ENCODE peak calls at places on chromosomes 16 and 17, in four cellular contexts. E is stomach, F is Peyer's patch, L is AG04450. Z is an unnamed sample. For H3K9me3, the result is how much of the 10 kb centered on the place peaks cover.

GRCh38 chr17:76558210-76559095 is 18.6 kb downstream of the PRCD start:
- DNase-seq in E (no peak), F (no peak), L (no peak), Z (peak)

GRCh38 chr17:7502987-7503386 is 18.8 kb downstream of the POLR2A start:
- DNase-seq in E (no peak), F (no peak), L (no peak), Z (no peak)

GRCh38 chr17:46212634-46213435 is 19.6 kb upstream of the KANSL1 start:
- DNase-seq in E (peak), F (no peak), L (peak), Z (peak)

GRCh38 chr16:11774065-11774626 is 22.9 kb downstream of the ZC3H7A start:
- DNase-seq in E (no peak), F (no peak), L (no peak), Z (no peak)

GRCh38 chr17:35748323-35748960 is 4.6 kb downstream of the GAS2L2 start:
- DNase-seq in E (peak), F (no peak), L (no peak), Z (no peak)

GRCh38 chr16:6016530-6017184 is 919.1 kb upstream of the EEF2KMT start:
- DNase-seq in E (no peak), F (no peak), L (no peak), Z (no peak)

GRCh38 chr17:78366109-78366848 is 6.4 kb upstream of the SOCS3 start:
- DNase-seq in E (no peak), F (no peak), L (no peak), Z (no peak)

GRCh38 chr17:80364091-80364691 is 50.8 kb upstream of the ENDOV start:
- DNase-seq in E (no peak), F (peak), L (no peak), Z (no peak)

GRCh38 chr16:20262248-20262647 is 65.1 kb downstream of the GP2 start:
- DNase-seq in E (no peak), F (no peak), L (no peak), Z (no peak)

GRCh38 chr17:46147167-46147749 is 46.0 kb downstream of the KANSL1 start:
- DNase-seq in E (no peak), F (no peak), L (no peak), Z (no peak)

GRCh38 chr17:60091908-60092331 is 13.2 kb upstream of the HEATR6 start:
- DNase-seq in E (no peak), F (no peak), L (peak), Z (no peak)

GRCh38 chr16:20884240-20884556 is 16.0 kb downstream of the DCUN1D3 start:
- DNase-seq in E (no peak), F (no peak), L (peak), Z (no peak)

GRCh38 chr17:77541995-77542394 is 401.2 kb downstream of the SEC14L1 start:
- DNase-seq in E (no peak), F (no peak), L (no peak), Z (no peak)

GRCh38 chr17:76718516-76718915 is 7.8 kb upstream of the MXRA7 start:
- DNase-seq in E (no peak), F (no peak), L (no peak), Z (no peak)

GRCh38 chr16:6682142-6682811 is 650.4 kb upstream of the RBFOX1 start:
- DNase-seq in E (peak), F (peak), L (no peak), Z (peak)

GRCh38 chr16:11359370-11359769 is 14.1 kb downstream of the RMI2 start:
- DNase-seq in E (no peak), F (no peak), L (peak), Z (no peak)

GRCh38 chr17:68356520-68356919 is 65.2 kb downstream of the ARSG start:
- DNase-seq in E (no peak), F (no peak), L (no peak), Z (peak)

GRCh38 chr17:68660302-68660701 is 59.1 kb upstream of the FAM20A start:
- DNase-seq in E (no peak), F (no peak), L (no peak), Z (no peak)

GRCh38 chr16:85138825-85139627 is 26.8 kb upstream of the CIBAR2 start:
- DNase-seq in E (no peak), F (no peak), L (no peak), Z (no peak)

GRCh38 chr17:64765191-64765889 is 103.2 kb upstream of the SMURF2 start:
- DNase-seq in E (no peak), F (no peak), L (no peak), Z (no peak)

GRCh38 chr17:59890720-59891119 is 2.0 kb downstream of the TUBD1 start:
- DNase-seq in E (no peak), F (no peak), L (no peak), Z (no peak)

GRCh38 chr16:11356573-11357331 is 11.5 kb downstream of the RMI2 start:
- DNase-seq in E (peak), F (peak), L (no peak), Z (peak)

GRCh38 chr16:58730724-58731370 is 3.3 kb downstream of the GOT2 start:
- DNase-seq in E (no peak), F (no peak), L (no peak), Z (no peak)

GRCh38 chr16:10738231-10739077 is 5.2 kb upstream of the NUBP1 start:
- DNase-seq in E (peak), F (no peak), L (no peak), Z (no peak)

GRCh38 chr16:57609541-57610401 is 18.7 kb upstream of the ADGRG1 start:
- DNase-seq in E (peak), F (no peak), L (no peak), Z (peak)

GRCh38 chr17:59423137-59423703 is 91.8 kb downstream of the YPEL2 start:
- DNase-seq in E (no peak), F (no peak), L (no peak), Z (no peak)

GRCh38 chr16:13014516-13014915 is 113.1 kb downstream of the SHISA9 start:
- DNase-seq in E (no peak), F (no peak), L (no peak), Z (no peak)

GRCh38 chr17:30323262-30323894 is 10.5 kb downstream of the TMIGD1 start:
- DNase-seq in E (no peak), F (no peak), L (no peak), Z (no peak)

GRCh38 chr17:59752922-59753321 is 45.5 kb downstream of the VMP1 start:
- DNase-seq in E (no peak), F (no peak), L (no peak), Z (no peak)

DNA sequence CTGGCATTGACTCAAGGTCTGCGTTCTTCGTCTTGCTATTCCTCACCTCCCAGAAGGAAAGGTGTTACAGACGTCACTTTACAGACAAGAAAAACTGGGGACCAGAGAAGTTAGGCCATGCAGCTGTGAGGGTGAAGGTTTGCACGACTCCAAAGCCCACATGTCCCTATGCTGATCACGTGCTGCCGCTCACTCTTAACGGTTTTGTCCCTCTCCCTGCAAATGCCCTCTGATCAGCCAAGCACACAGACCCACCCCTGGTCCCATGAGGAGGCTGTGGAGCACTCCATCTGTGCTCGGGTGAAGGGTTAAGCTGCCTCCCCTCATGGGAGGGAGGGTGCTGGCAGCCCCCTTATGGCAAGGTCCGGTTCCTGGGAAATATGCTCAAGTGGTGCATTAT is 18.9 kb downstream of the CCDC182 start:
- DNase-seq in E (no peak), F (no peak), L (no peak), Z (no peak)
- H3K9me3 ChIP-seq in E (under half), F (under half), L (under half), Z (under half)

DNA sequence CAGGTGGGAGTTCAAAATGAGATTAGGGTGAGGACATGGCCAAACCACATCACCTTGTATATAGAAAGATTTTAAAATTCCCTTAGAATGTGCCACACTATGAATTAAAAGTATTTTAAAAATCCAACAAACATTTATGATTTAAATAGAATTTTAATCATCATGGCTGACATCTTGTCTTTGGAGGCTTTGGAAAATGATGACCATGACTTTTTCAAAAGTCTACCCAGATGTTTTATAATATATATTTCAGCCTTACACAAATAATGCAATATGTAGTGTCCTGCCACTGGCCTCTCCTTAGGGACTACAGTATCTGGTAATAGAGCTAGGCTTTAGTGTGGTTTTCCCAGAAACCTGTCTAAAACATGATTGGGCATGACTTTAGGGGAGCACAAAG is 1353.4 kb upstream of the GOT2 start:
- DNase-seq in E (no peak), F (no peak), L (no peak), Z (no peak)
- H3K9me3 ChIP-seq in E (under half), F (under half), L (under half), Z (under half)

DNA sequence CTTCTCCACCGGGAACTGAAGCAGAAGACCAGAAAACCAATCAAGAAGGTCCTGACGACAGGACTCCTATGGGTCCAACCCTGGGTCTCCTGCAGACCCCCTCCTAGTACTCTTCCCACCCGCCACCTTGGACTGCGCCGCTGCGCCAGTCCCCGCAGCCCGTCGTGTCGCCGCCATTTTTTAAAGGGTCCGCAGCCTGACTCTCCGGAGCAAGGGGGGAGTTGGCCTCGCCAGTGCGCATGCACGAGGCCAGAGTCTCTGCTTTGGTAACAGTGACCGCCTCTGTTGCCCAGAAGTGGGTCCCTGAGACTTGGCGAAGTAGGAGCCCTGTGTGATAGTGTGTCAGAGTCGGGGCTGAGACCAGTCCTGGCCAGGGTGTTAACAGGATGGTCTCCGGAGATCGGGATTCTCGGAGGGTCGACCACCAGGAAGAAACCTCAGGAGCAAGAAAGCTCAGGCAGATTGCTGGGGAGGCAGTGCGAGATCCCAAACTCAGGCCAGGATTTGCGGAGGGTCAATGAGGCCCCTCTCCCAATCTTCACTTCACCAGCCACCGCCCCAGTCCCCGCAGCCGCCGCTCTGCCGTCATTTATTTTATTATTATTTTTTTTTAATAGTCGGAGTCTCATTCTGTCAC is 612.5 kb downstream of the KCNJ18 start:
- DNase-seq in E (no peak), F (no peak), L (no peak), Z (no peak)
- H3K9me3 ChIP-seq in E (under half), F (under half), L (half or more), Z (under half)

DNA sequence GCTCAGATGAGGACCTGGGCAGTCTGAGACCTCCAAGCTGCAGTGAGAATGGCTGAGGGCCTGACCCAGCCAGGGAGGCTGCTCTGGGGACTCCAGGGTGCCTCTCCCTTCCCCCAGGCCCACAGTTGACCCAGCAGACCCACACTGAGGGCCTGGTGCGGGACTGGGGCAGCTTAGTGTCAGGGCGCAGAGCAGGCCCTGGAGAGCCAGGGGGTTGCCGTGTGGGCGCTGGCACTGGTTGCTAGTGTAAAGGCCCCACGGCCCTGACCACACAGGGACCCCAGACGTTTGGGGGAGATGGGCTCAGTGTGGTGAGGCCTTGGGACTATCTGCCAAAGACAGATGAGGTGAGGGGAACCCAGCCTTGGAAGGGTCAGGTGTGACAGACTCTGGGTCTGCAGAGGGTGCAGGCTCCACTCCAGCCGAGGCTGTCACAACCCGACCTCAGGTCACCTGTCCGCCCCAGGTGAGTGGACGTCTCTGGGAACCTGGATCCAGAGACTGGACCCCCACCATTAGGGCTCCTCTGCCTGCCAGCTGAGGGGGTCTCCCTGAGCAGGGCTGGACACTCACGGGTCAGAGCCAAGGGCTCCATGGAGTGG is 50.8 kb upstream of the GNG13 start:
- DNase-seq in E (no peak), F (no peak), L (no peak), Z (no peak)
- H3K9me3 ChIP-seq in E (under half), F (under half), L (half or more), Z (under half)

GRCh38 chr17:54085020-54085419 is 262.3 kb downstream of the KIF2B start:
- DNase-seq in E (no peak), F (no peak), L (no peak), Z (no peak)
- H3K9me3 ChIP-seq in E (under half), F (under half), L (under half), Z (under half)

DNA sequence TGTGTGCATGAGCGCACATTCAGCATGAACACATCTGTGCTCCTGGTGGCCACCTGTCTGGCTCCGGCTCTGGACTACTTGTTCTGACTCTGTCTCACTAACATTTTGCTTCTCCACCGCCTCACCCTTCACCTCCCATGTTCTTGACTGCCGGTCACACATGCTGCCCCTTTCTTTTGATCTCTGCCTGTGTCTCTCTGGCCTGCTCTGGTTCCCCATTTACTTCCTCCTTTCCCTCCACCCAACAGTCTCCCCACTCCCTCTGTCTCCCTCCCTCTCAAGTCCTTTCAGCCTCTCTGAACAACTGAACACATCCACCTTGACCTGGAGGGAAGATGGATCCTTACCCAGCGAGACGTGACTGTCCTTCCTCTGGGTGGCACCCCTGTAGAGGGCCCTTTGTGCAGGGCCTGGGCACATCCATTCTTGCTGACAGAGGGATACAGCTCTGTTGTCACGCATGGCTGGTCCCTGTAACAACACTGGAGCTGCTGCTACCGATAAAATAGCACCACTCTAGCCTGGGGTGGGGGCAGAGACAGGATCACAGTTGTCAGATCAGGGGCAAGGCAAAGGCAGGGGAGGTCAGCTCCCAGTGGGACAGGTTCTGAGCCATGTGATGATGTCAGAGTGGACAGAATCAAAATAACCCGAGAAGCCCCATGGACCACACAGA is 11.0 kb downstream of the ZSCAN32 start:
- DNase-seq in E (no peak), F (no peak), L (no peak), Z (no peak)
- H3K9me3 ChIP-seq in E (under half), F (half or more), L (half or more), Z (under half)

GRCh38 chr17:22694362-22695227 is 1002.3 kb downstream of the KCNJ18 start:
- DNase-seq in E (no peak), F (no peak), L (no peak), Z (no peak)
- H3K9me3 ChIP-seq in E (under half), F (under half), L (under half), Z (under half)